ENCODE peak calls at places on chromosomes 1 and 21, in nine cellular contexts. One of them, this sample, is unnamed.

GRCh38 chr1:18018381-18018780 is 89.2 kb upstream of the IGSF21 start:
- DNase-seq in germinal center: no peak
- DNase-seq in stomach: no peak
- DNase-seq in activated naive CD4-positive, alpha-beta T cell treated with anti-CD3 and anti-CD28 coated beads for 36 hours: no peak
- DNase-seq in stimulated activated CD4-positive, alpha-beta T cell treated with anti-CD3 and anti-CD28 coated beads, Interleukin-1b, Interleukin-23, amount 100 ng/mL, for 24 hours: no peak
- DNase-seq in substantia nigra: no peak
- DNase-seq in activated CD8-positive, alpha-beta T cell treated with anti-CD3 and anti-CD28 coated beads for 36 hours: no peak
- DNase-seq in neural crest cell: no peak
- DNase-seq in OCI-LY7: no peak
- DNase-seq in this sample: no peak

GRCh38 chr21:44415073-44416025 is 40.0 kb upstream of the LRRC3 start:
- DNase-seq in stimulated activated CD4-positive, alpha-beta T cell treated with anti-CD3 and anti-CD28 coated beads, Interleukin-1b, Interleukin-23, amount 100 ng/mL, for 24 hours: no peak
- DNase-seq in substantia nigra: no peak
- DNase-seq in neural crest cell: no peak
- DNase-seq in OCI-LY7: no peak
- DNase-seq in activated CD8-positive, alpha-beta T cell treated with anti-CD3 and anti-CD28 coated beads for 36 hours: no peak
- DNase-seq in germinal center: no peak
- DNase-seq in stomach: no peak
- DNase-seq in activated naive CD4-positive, alpha-beta T cell treated with anti-CD3 and anti-CD28 coated beads for 36 hours: peak; percentile 1
- DNase-seq in this sample: no peak

GRCh38 chr21:43325036-43325435 is 101.9 kb downstream of the SIK1 start:
- DNase-seq in OCI-LY7: no peak
- DNase-seq in stimulated activated CD4-positive, alpha-beta T cell treated with anti-CD3 and anti-CD28 coated beads, Interleukin-1b, Interleukin-23, amount 100 ng/mL, for 24 hours: no peak
- DNase-seq in activated naive CD4-positive, alpha-beta T cell treated with anti-CD3 and anti-CD28 coated beads for 36 hours: no peak
- DNase-seq in substantia nigra: no peak
- DNase-seq in stomach: no peak
- DNase-seq in activated CD8-positive, alpha-beta T cell treated with anti-CD3 and anti-CD28 coated beads for 36 hours: no peak
- DNase-seq in germinal center: no peak
- DNase-seq in neural crest cell: no peak
- DNase-seq in this sample: no peak

GRCh38 chr1:11320153-11320936 is 47.3 kb downstream of the UBIAD1 start:
- DNase-seq in activated naive CD4-positive, alpha-beta T cell treated with anti-CD3 and anti-CD28 coated beads for 36 hours: peak; percentile 55
- DNase-seq in stomach: no peak
- DNase-seq in stimulated activated CD4-positive, alpha-beta T cell treated with anti-CD3 and anti-CD28 coated beads, Interleukin-1b, Interleukin-23, amount 100 ng/mL, for 24 hours: peak; percentile 17
- DNase-seq in substantia nigra: no peak
- DNase-seq in germinal center: peak; percentile 56
- DNase-seq in activated CD8-positive, alpha-beta T cell treated with anti-CD3 and anti-CD28 coated beads for 36 hours: peak; percentile 70
- DNase-seq in OCI-LY7: peak; percentile 58
- DNase-seq in neural crest cell: peak; percentile 64
- DNase-seq in this sample: peak; percentile 20

GRCh38 chr1:3707298-3707938 is 44.8 kb upstream of the CCDC27 start:
- DNase-seq in substantia nigra: no peak
- DNase-seq in OCI-LY7: no peak
- DNase-seq in activated CD8-positive, alpha-beta T cell treated with anti-CD3 and anti-CD28 coated beads for 36 hours: no peak
- DNase-seq in stimulated activated CD4-positive, alpha-beta T cell treated with anti-CD3 and anti-CD28 coated beads, Interleukin-1b, Interleukin-23, amount 100 ng/mL, for 24 hours: no peak
- DNase-seq in stomach: no peak
- DNase-seq in germinal center: no peak
- DNase-seq in neural crest cell: no peak
- DNase-seq in activated naive CD4-positive, alpha-beta T cell treated with anti-CD3 and anti-CD28 coated beads for 36 hours: no peak
- DNase-seq in this sample: no peak

GRCh38 chr1:6005276-6005917 is 13.2 kb upstream of the NPHP4 start:
- DNase-seq in stimulated activated CD4-positive, alpha-beta T cell treated with anti-CD3 and anti-CD28 coated beads, Interleukin-1b, Interleukin-23, amount 100 ng/mL, for 24 hours: no peak
- DNase-seq in germinal center: no peak
- DNase-seq in OCI-LY7: no peak
- DNase-seq in activated naive CD4-positive, alpha-beta T cell treated with anti-CD3 and anti-CD28 coated beads for 36 hours: no peak
- DNase-seq in substantia nigra: no peak
- DNase-seq in neural crest cell: no peak
- DNase-seq in activated CD8-positive, alpha-beta T cell treated with anti-CD3 and anti-CD28 coated beads for 36 hours: no peak
- DNase-seq in stomach: no peak
- DNase-seq in this sample: no peak

GRCh38 chr1:66271216-66271903 is 262.6 kb upstream of the SGIP1 start:
- DNase-seq in OCI-LY7: peak; percentile 88
- DNase-seq in substantia nigra: no peak
- DNase-seq in activated CD8-positive, alpha-beta T cell treated with anti-CD3 and anti-CD28 coated beads for 36 hours: peak; percentile 80
- DNase-seq in activated naive CD4-positive, alpha-beta T cell treated with anti-CD3 and anti-CD28 coated beads for 36 hours: peak; percentile 84
- DNase-seq in neural crest cell: peak; percentile 37
- DNase-seq in germinal center: peak; percentile 17
- DNase-seq in stomach: peak; percentile 65
- DNase-seq in stimulated activated CD4-positive, alpha-beta T cell treated with anti-CD3 and anti-CD28 coated beads, Interleukin-1b, Interleukin-23, amount 100 ng/mL, for 24 hours: no peak
- DNase-seq in this sample: peak; percentile 77

GRCh38 chr1:198444792-198445191 is 95.7 kb downstream of the ATP6V1G3 start:
- DNase-seq in substantia nigra: no peak
- DNase-seq in stimulated activated CD4-positive, alpha-beta T cell treated with anti-CD3 and anti-CD28 coated beads, Interleukin-1b, Interleukin-23, amount 100 ng/mL, for 24 hours: no peak
- DNase-seq in OCI-LY7: no peak
- DNase-seq in germinal center: no peak
- DNase-seq in neural crest cell: no peak
- DNase-seq in stomach: no peak
- DNase-seq in activated CD8-positive, alpha-beta T cell treated with anti-CD3 and anti-CD28 coated beads for 36 hours: no peak
- DNase-seq in activated naive CD4-positive, alpha-beta T cell treated with anti-CD3 and anti-CD28 coated beads for 36 hours: no peak
- DNase-seq in this sample: no peak

GRCh38 chr1:85179517-85179916 is 21.3 kb downstream of the SYDE2 start:
- DNase-seq in activated naive CD4-positive, alpha-beta T cell treated with anti-CD3 and anti-CD28 coated beads for 36 hours: no peak
- DNase-seq in OCI-LY7: no peak
- DNase-seq in activated CD8-positive, alpha-beta T cell treated with anti-CD3 and anti-CD28 coated beads for 36 hours: no peak
- DNase-seq in stomach: no peak
- DNase-seq in neural crest cell: no peak
- DNase-seq in substantia nigra: no peak
- DNase-seq in germinal center: no peak
- DNase-seq in stimulated activated CD4-positive, alpha-beta T cell treated with anti-CD3 and anti-CD28 coated beads, Interleukin-1b, Interleukin-23, amount 100 ng/mL, for 24 hours: no peak
- DNase-seq in this sample: no peak

GRCh38 chr1:164263540-164263939 is 295.4 kb upstream of the PBX1 start:
- DNase-seq in stomach: no peak
- DNase-seq in stimulated activated CD4-positive, alpha-beta T cell treated with anti-CD3 and anti-CD28 coated beads, Interleukin-1b, Interleukin-23, amount 100 ng/mL, for 24 hours: no peak
- DNase-seq in neural crest cell: no peak
- DNase-seq in OCI-LY7: no peak
- DNase-seq in activated CD8-positive, alpha-beta T cell treated with anti-CD3 and anti-CD28 coated beads for 36 hours: no peak
- DNase-seq in germinal center: no peak
- DNase-seq in substantia nigra: no peak
- DNase-seq in activated naive CD4-positive, alpha-beta T cell treated with anti-CD3 and anti-CD28 coated beads for 36 hours: no peak
- DNase-seq in this sample: no peak

GRCh38 chr1:70411360-70411844 is 334 bp downstream of the CTH start:
- DNase-seq in activated naive CD4-positive, alpha-beta T cell treated with anti-CD3 and anti-CD28 coated beads for 36 hours: no peak
- DNase-seq in activated CD8-positive, alpha-beta T cell treated with anti-CD3 and anti-CD28 coated beads for 36 hours: no peak
- DNase-seq in OCI-LY7: no peak
- DNase-seq in stimulated activated CD4-positive, alpha-beta T cell treated with anti-CD3 and anti-CD28 coated beads, Interleukin-1b, Interleukin-23, amount 100 ng/mL, for 24 hours: no peak
- DNase-seq in stomach: no peak
- DNase-seq in substantia nigra: no peak
- DNase-seq in germinal center: no peak
- DNase-seq in neural crest cell: no peak
- DNase-seq in this sample: no peak

GRCh38 chr1:40247655-40248054 is at the start of gene TMCO2:
- DNase-seq in activated naive CD4-positive, alpha-beta T cell treated with anti-CD3 and anti-CD28 coated beads for 36 hours: no peak
- DNase-seq in neural crest cell: no peak
- DNase-seq in OCI-LY7: no peak
- DNase-seq in substantia nigra: no peak
- DNase-seq in stimulated activated CD4-positive, alpha-beta T cell treated with anti-CD3 and anti-CD28 coated beads, Interleukin-1b, Interleukin-23, amount 100 ng/mL, for 24 hours: no peak
- DNase-seq in germinal center: no peak
- DNase-seq in stomach: no peak
- DNase-seq in activated CD8-positive, alpha-beta T cell treated with anti-CD3 and anti-CD28 coated beads for 36 hours: no peak
- DNase-seq in this sample: no peak

GRCh38 chr1:40855513-40855912 is 6.7 kb downstream of the CITED4 start:
- DNase-seq in germinal center: no peak
- DNase-seq in neural crest cell: no peak
- DNase-seq in stomach: no peak
- DNase-seq in activated CD8-positive, alpha-beta T cell treated with anti-CD3 and anti-CD28 coated beads for 36 hours: peak; percentile 63
- DNase-seq in substantia nigra: no peak
- DNase-seq in activated naive CD4-positive, alpha-beta T cell treated with anti-CD3 and anti-CD28 coated beads for 36 hours: peak; percentile 27
- DNase-seq in stimulated activated CD4-positive, alpha-beta T cell treated with anti-CD3 and anti-CD28 coated beads, Interleukin-1b, Interleukin-23, amount 100 ng/mL, for 24 hours: no peak
- DNase-seq in OCI-LY7: no peak
- DNase-seq in this sample: no peak

GRCh38 chr1:209768354-209768774 is 12.5 kb downstream of the TRAF3IP3 start:
- DNase-seq in stimulated activated CD4-positive, alpha-beta T cell treated with anti-CD3 and anti-CD28 coated beads, Interleukin-1b, Interleukin-23, amount 100 ng/mL, for 24 hours: peak; percentile 29
- DNase-seq in substantia nigra: no peak
- DNase-seq in neural crest cell: no peak
- DNase-seq in activated naive CD4-positive, alpha-beta T cell treated with anti-CD3 and anti-CD28 coated beads for 36 hours: peak; percentile 96
- DNase-seq in stomach: peak; percentile 55
- DNase-seq in germinal center: peak; percentile 24
- DNase-seq in OCI-LY7: peak; percentile 5
- DNase-seq in activated CD8-positive, alpha-beta T cell treated with anti-CD3 and anti-CD28 coated beads for 36 hours: peak; percentile 98
- DNase-seq in this sample: peak; percentile 37

GRCh38 chr1:239429163-239429562 is 42.8 kb downstream of the CHRM3 start:
- DNase-seq in activated CD8-positive, alpha-beta T cell treated with anti-CD3 and anti-CD28 coated beads for 36 hours: no peak
- DNase-seq in substantia nigra: no peak
- DNase-seq in OCI-LY7: no peak
- DNase-seq in stimulated activated CD4-positive, alpha-beta T cell treated with anti-CD3 and anti-CD28 coated beads, Interleukin-1b, Interleukin-23, amount 100 ng/mL, for 24 hours: no peak
- DNase-seq in activated naive CD4-positive, alpha-beta T cell treated with anti-CD3 and anti-CD28 coated beads for 36 hours: no peak
- DNase-seq in germinal center: no peak
- DNase-seq in stomach: no peak
- DNase-seq in neural crest cell: no peak
- DNase-seq in this sample: no peak

GRCh38 chr1:191993549-191993948 is 164.7 kb upstream of the RGS18 start:
- DNase-seq in stomach: no peak
- DNase-seq in neural crest cell: no peak
- DNase-seq in germinal center: no peak
- DNase-seq in activated CD8-positive, alpha-beta T cell treated with anti-CD3 and anti-CD28 coated beads for 36 hours: no peak
- DNase-seq in OCI-LY7: peak; percentile 1
- DNase-seq in substantia nigra: no peak
- DNase-seq in activated naive CD4-positive, alpha-beta T cell treated with anti-CD3 and anti-CD28 coated beads for 36 hours: no peak
- DNase-seq in stimulated activated CD4-positive, alpha-beta T cell treated with anti-CD3 and anti-CD28 coated beads, Interleukin-1b, Interleukin-23, amount 100 ng/mL, for 24 hours: no peak
- DNase-seq in this sample: no peak

GRCh38 chr1:150813028-150813707 is 5.1 kb upstream of the CTSK start:
- DNase-seq in germinal center: peak; percentile 13
- DNase-seq in stomach: peak; percentile 79
- DNase-seq in activated naive CD4-positive, alpha-beta T cell treated with anti-CD3 and anti-CD28 coated beads for 36 hours: peak; percentile 44
- DNase-seq in substantia nigra: peak; percentile 22
- DNase-seq in activated CD8-positive, alpha-beta T cell treated with anti-CD3 and anti-CD28 coated beads for 36 hours: peak; percentile 26
- DNase-seq in OCI-LY7: peak; percentile 36
- DNase-seq in neural crest cell: peak; percentile 36
- DNase-seq in stimulated activated CD4-positive, alpha-beta T cell treated with anti-CD3 and anti-CD28 coated beads, Interleukin-1b, Interleukin-23, amount 100 ng/mL, for 24 hours: no peak
- DNase-seq in this sample: peak; percentile 84

GRCh38 chr1:164757627-164758026 is 198.6 kb downstream of the PBX1 start:
- DNase-seq in OCI-LY7: no peak
- DNase-seq in germinal center: no peak
- DNase-seq in neural crest cell: no peak
- DNase-seq in activated CD8-positive, alpha-beta T cell treated with anti-CD3 and anti-CD28 coated beads for 36 hours: no peak
- DNase-seq in stimulated activated CD4-positive, alpha-beta T cell treated with anti-CD3 and anti-CD28 coated beads, Interleukin-1b, Interleukin-23, amount 100 ng/mL, for 24 hours: no peak
- DNase-seq in stomach: no peak
- DNase-seq in activated naive CD4-positive, alpha-beta T cell treated with anti-CD3 and anti-CD28 coated beads for 36 hours: no peak
- DNase-seq in substantia nigra: no peak
- DNase-seq in this sample: no peak

GRCh38 chr1:101237229-101237837 is 514 bp downstream of the S1PR1 start:
- DNase-seq in neural crest cell: no peak
- DNase-seq in stomach: no peak
- DNase-seq in activated naive CD4-positive, alpha-beta T cell treated with anti-CD3 and anti-CD28 coated beads for 36 hours: no peak
- DNase-seq in activated CD8-positive, alpha-beta T cell treated with anti-CD3 and anti-CD28 coated beads for 36 hours: peak; percentile 48
- DNase-seq in substantia nigra: no peak
- DNase-seq in stimulated activated CD4-positive, alpha-beta T cell treated with anti-CD3 and anti-CD28 coated beads, Interleukin-1b, Interleukin-23, amount 100 ng/mL, for 24 hours: no peak
- DNase-seq in germinal center: no peak
- DNase-seq in OCI-LY7: no peak
- DNase-seq in this sample: no peak

GRCh38 chr1:21397813-21398188 is 42.1 kb upstream of the NBPF3 start:
- DNase-seq in substantia nigra: no peak
- DNase-seq in activated naive CD4-positive, alpha-beta T cell treated with anti-CD3 and anti-CD28 coated beads for 36 hours: peak; percentile 33
- DNase-seq in OCI-LY7: no peak
- DNase-seq in activated CD8-positive, alpha-beta T cell treated with anti-CD3 and anti-CD28 coated beads for 36 hours: peak; percentile 41
- DNase-seq in stimulated activated CD4-positive, alpha-beta T cell treated with anti-CD3 and anti-CD28 coated beads, Interleukin-1b, Interleukin-23, amount 100 ng/mL, for 24 hours: no peak
- DNase-seq in stomach: no peak
- DNase-seq in neural crest cell: peak; percentile 26
- DNase-seq in germinal center: no peak
- DNase-seq in this sample: no peak

GRCh38 chr1:230807029-230807428 is 59.8 kb downstream of the CAPN9 start:
- DNase-seq in neural crest cell: no peak
- DNase-seq in germinal center: no peak
- DNase-seq in activated CD8-positive, alpha-beta T cell treated with anti-CD3 and anti-CD28 coated beads for 36 hours: no peak
- DNase-seq in substantia nigra: peak; percentile 96
- DNase-seq in activated naive CD4-positive, alpha-beta T cell treated with anti-CD3 and anti-CD28 coated beads for 36 hours: no peak
- DNase-seq in OCI-LY7: no peak
- DNase-seq in stomach: no peak
- DNase-seq in stimulated activated CD4-positive, alpha-beta T cell treated with anti-CD3 and anti-CD28 coated beads, Interleukin-1b, Interleukin-23, amount 100 ng/mL, for 24 hours: no peak
- DNase-seq in this sample: no peak

GRCh38 chr1:29820401-29820800 is 584.1 kb downstream of the PTPRU start:
- DNase-seq in stimulated activated CD4-positive, alpha-beta T cell treated with anti-CD3 and anti-CD28 coated beads, Interleukin-1b, Interleukin-23, amount 100 ng/mL, for 24 hours: no peak
- DNase-seq in substantia nigra: no peak
- DNase-seq in activated CD8-positive, alpha-beta T cell treated with anti-CD3 and anti-CD28 coated beads for 36 hours: no peak
- DNase-seq in activated naive CD4-positive, alpha-beta T cell treated with anti-CD3 and anti-CD28 coated beads for 36 hours: no peak
- DNase-seq in neural crest cell: no peak
- DNase-seq in stomach: no peak
- DNase-seq in germinal center: no peak
- DNase-seq in OCI-LY7: no peak
- DNase-seq in this sample: no peak

GRCh38 chr1:8463144-8463927 is 145.4 kb downstream of the SLC45A1 start:
- DNase-seq in germinal center: no peak
- DNase-seq in OCI-LY7: peak; percentile 42
- DNase-seq in stimulated activated CD4-positive, alpha-beta T cell treated with anti-CD3 and anti-CD28 coated beads, Interleukin-1b, Interleukin-23, amount 100 ng/mL, for 24 hours: no peak
- DNase-seq in stomach: peak; percentile 50
- DNase-seq in activated CD8-positive, alpha-beta T cell treated with anti-CD3 and anti-CD28 coated beads for 36 hours: no peak
- DNase-seq in substantia nigra: no peak
- DNase-seq in neural crest cell: no peak
- DNase-seq in activated naive CD4-positive, alpha-beta T cell treated with anti-CD3 and anti-CD28 coated beads for 36 hours: peak; percentile 24
- DNase-seq in this sample: peak; percentile 62

GRCh38 chr1:91428182-91428798 is 23.7 kb upstream of the HFM1 start:
- DNase-seq in substantia nigra: no peak
- DNase-seq in activated naive CD4-positive, alpha-beta T cell treated with anti-CD3 and anti-CD28 coated beads for 36 hours: no peak
- DNase-seq in neural crest cell: peak; percentile 8
- DNase-seq in stimulated activated CD4-positive, alpha-beta T cell treated with anti-CD3 and anti-CD28 coated beads, Interleukin-1b, Interleukin-23, amount 100 ng/mL, for 24 hours: no peak
- DNase-seq in activated CD8-positive, alpha-beta T cell treated with anti-CD3 and anti-CD28 coated beads for 36 hours: no peak
- DNase-seq in germinal center: no peak
- DNase-seq in OCI-LY7: no peak
- DNase-seq in stomach: no peak
- DNase-seq in this sample: no peak

GRCh38 chr1:30397576-30397975 is 325.8 kb downstream of the MATN1 start:
- DNase-seq in stimulated activated CD4-positive, alpha-beta T cell treated with anti-CD3 and anti-CD28 coated beads, Interleukin-1b, Interleukin-23, amount 100 ng/mL, for 24 hours: no peak
- DNase-seq in activated naive CD4-positive, alpha-beta T cell treated with anti-CD3 and anti-CD28 coated beads for 36 hours: no peak
- DNase-seq in stomach: no peak
- DNase-seq in substantia nigra: no peak
- DNase-seq in neural crest cell: no peak
- DNase-seq in germinal center: no peak
- DNase-seq in activated CD8-positive, alpha-beta T cell treated with anti-CD3 and anti-CD28 coated beads for 36 hours: no peak
- DNase-seq in OCI-LY7: no peak
- DNase-seq in this sample: no peak

GRCh38 chr1:208688656-208689315 is 444.6 kb upstream of the PLXNA2 start:
- DNase-seq in germinal center: no peak
- DNase-seq in OCI-LY7: no peak
- DNase-seq in stimulated activated CD4-positive, alpha-beta T cell treated with anti-CD3 and anti-CD28 coated beads, Interleukin-1b, Interleukin-23, amount 100 ng/mL, for 24 hours: no peak
- DNase-seq in activated naive CD4-positive, alpha-beta T cell treated with anti-CD3 and anti-CD28 coated beads for 36 hours: no peak
- DNase-seq in activated CD8-positive, alpha-beta T cell treated with anti-CD3 and anti-CD28 coated beads for 36 hours: no peak
- DNase-seq in stomach: no peak
- DNase-seq in neural crest cell: no peak
- DNase-seq in substantia nigra: no peak
- DNase-seq in this sample: no peak

GRCh38 chr1:11215018-11216005 is 26.2 kb downstream of the ANGPTL7 start:
- DNase-seq in stomach: no peak
- DNase-seq in OCI-LY7: no peak
- DNase-seq in substantia nigra: no peak
- DNase-seq in neural crest cell: no peak
- DNase-seq in activated naive CD4-positive, alpha-beta T cell treated with anti-CD3 and anti-CD28 coated beads for 36 hours: no peak
- DNase-seq in activated CD8-positive, alpha-beta T cell treated with anti-CD3 and anti-CD28 coated beads for 36 hours: no peak
- DNase-seq in germinal center: no peak
- DNase-seq in stimulated activated CD4-positive, alpha-beta T cell treated with anti-CD3 and anti-CD28 coated beads, Interleukin-1b, Interleukin-23, amount 100 ng/mL, for 24 hours: no peak
- DNase-seq in this sample: no peak

GRCh38 chr1:97094257-97094972 is 372.8 kb downstream of the PTBP2 start:
- DNase-seq in OCI-LY7: no peak
- DNase-seq in stomach: no peak
- DNase-seq in activated CD8-positive, alpha-beta T cell treated with anti-CD3 and anti-CD28 coated beads for 36 hours: no peak
- DNase-seq in substantia nigra: no peak
- DNase-seq in neural crest cell: no peak
- DNase-seq in germinal center: no peak
- DNase-seq in stimulated activated CD4-positive, alpha-beta T cell treated with anti-CD3 and anti-CD28 coated beads, Interleukin-1b, Interleukin-23, amount 100 ng/mL, for 24 hours: no peak
- DNase-seq in activated naive CD4-positive, alpha-beta T cell treated with anti-CD3 and anti-CD28 coated beads for 36 hours: no peak
- DNase-seq in this sample: no peak

GRCh38 chr21:16002872-16003466 is 273.2 kb downstream of the USP25 start:
- DNase-seq in activated CD8-positive, alpha-beta T cell treated with anti-CD3 and anti-CD28 coated beads for 36 hours: no peak
- DNase-seq in activated naive CD4-positive, alpha-beta T cell treated with anti-CD3 and anti-CD28 coated beads for 36 hours: no peak
- DNase-seq in stimulated activated CD4-positive, alpha-beta T cell treated with anti-CD3 and anti-CD28 coated beads, Interleukin-1b, Interleukin-23, amount 100 ng/mL, for 24 hours: no peak
- DNase-seq in stomach: no peak
- DNase-seq in OCI-LY7: no peak
- DNase-seq in substantia nigra: no peak
- DNase-seq in neural crest cell: no peak
- DNase-seq in germinal center: no peak
- DNase-seq in this sample: no peak

GRCh38 chr1:15902882-15903281 is 55.4 kb downstream of the SPEN start:
- DNase-seq in activated CD8-positive, alpha-beta T cell treated with anti-CD3 and anti-CD28 coated beads for 36 hours: no peak
- DNase-seq in germinal center: no peak
- DNase-seq in activated naive CD4-positive, alpha-beta T cell treated with anti-CD3 and anti-CD28 coated beads for 36 hours: no peak
- DNase-seq in neural crest cell: no peak
- DNase-seq in substantia nigra: no peak
- DNase-seq in OCI-LY7: no peak
- DNase-seq in stomach: no peak
- DNase-seq in stimulated activated CD4-positive, alpha-beta T cell treated with anti-CD3 and anti-CD28 coated beads, Interleukin-1b, Interleukin-23, amount 100 ng/mL, for 24 hours: no peak
- DNase-seq in this sample: no peak

GRCh38 chr1:29650041-29650400 is 413.7 kb downstream of the PTPRU start:
- DNase-seq in substantia nigra: no peak
- DNase-seq in stomach: no peak
- DNase-seq in neural crest cell: no peak
- DNase-seq in stimulated activated CD4-positive, alpha-beta T cell treated with anti-CD3 and anti-CD28 coated beads, Interleukin-1b, Interleukin-23, amount 100 ng/mL, for 24 hours: no peak
- DNase-seq in germinal center: no peak
- DNase-seq in activated naive CD4-positive, alpha-beta T cell treated with anti-CD3 and anti-CD28 coated beads for 36 hours: no peak
- DNase-seq in OCI-LY7: no peak
- DNase-seq in activated CD8-positive, alpha-beta T cell treated with anti-CD3 and anti-CD28 coated beads for 36 hours: no peak
- DNase-seq in this sample: peak; percentile 7

This sample was measured in colonic mucosa.